ENCODE peak calls at places on chromosomes 1 and 21, in six cellular contexts. R, N, Q, T, C and E are unnamed samples.

GRCh38 chr21:44875341-44875740 is 1.9 kb upstream of the PTTG1IP start:
- DNase-seq in C (no peak), N (no peak), T (peak), R (no peak), Q (peak), E (peak)

GRCh38 chr1:180486092-180486491 is 16.3 kb downstream of the ACBD6 start:
- DNase-seq in Q (no peak), T (no peak), N (no peak), C (no peak), R (no peak), E (no peak)

GRCh38 chr1:45326627-45327591 is at the start of gene HPDL:
- DNase-seq in C (no peak), T (no peak), Q (no peak), R (peak), N (peak), E (peak)

GRCh38 chr1:238660849-238661248 is 725.5 kb upstream of the CHRM3 start:
- DNase-seq in C (no peak), T (no peak), N (no peak), R (no peak), Q (no peak), E (no peak)

GRCh38 chr21:42164064-42164789 is 54.7 kb upstream of the ABCG1 start:
- DNase-seq in Q (peak), N (no peak), C (no peak), T (no peak), R (peak), E (peak)

GRCh38 chr1:16141573-16142336 is 14.1 kb downstream of the EPHA2 start:
- DNase-seq in N (no peak), Q (no peak), T (no peak), R (no peak), C (no peak), E (no peak)

GRCh38 chr1:17274186-17275170 is 25.6 kb downstream of the PADI3 start:
- DNase-seq in N (peak), R (peak), C (no peak), T (no peak), Q (peak), E (peak)

GRCh38 chr1:210448293-210448892 is 119.7 kb downstream of the HHAT start:
- DNase-seq in C (no peak), T (peak), N (peak), R (no peak), Q (peak), E (peak)

GRCh38 chr1:15384301-15384901 is 25.3 kb upstream of the EFHD2 start:
- DNase-seq in Q (no peak), N (no peak), R (no peak), C (no peak), T (no peak), E (no peak)

GRCh38 chr1:231049121-231049979 is 9.3 kb upstream of the FAM89A start:
- DNase-seq in C (no peak), Q (no peak), N (no peak), T (no peak), R (no peak), E (no peak)

GRCh38 chr1:153333902-153334301 is 14.7 kb downstream of the PGLYRP4 start:
- DNase-seq in C (no peak), T (no peak), Q (no peak), R (no peak), N (no peak), E (no peak)

GRCh38 chr1:235011599-235012435 is 116.8 kb downstream of the TOMM20 start:
- DNase-seq in N (peak), C (peak), R (peak), Q (peak), T (peak), E (peak)

GRCh38 chr1:6775644-6776043 is 9.6 kb upstream of the CAMTA1 start:
- DNase-seq in T (no peak), N (no peak), R (no peak), Q (no peak), C (no peak), E (no peak)

GRCh38 chr1:116431870-116432500 is 58.9 kb downstream of the ATP1A1 start:
- DNase-seq in Q (no peak), N (no peak), C (no peak), T (no peak), R (no peak), E (no peak)

GRCh38 chr1:204357551-204357950 is 2.2 kb downstream of the PLEKHA6 start:
- DNase-seq in Q (no peak), R (no peak), N (no peak), T (no peak), C (no peak), E (no peak)